ENCODE peak calls at places on chromosome 21, in nine cellular contexts. L is CD8-positive, alpha-beta T cell; C is IMR-90; H is cardiac muscle cell; A is NCI-H69; B is A549; O is GM13977; F is cardiac septum; P is H54. I is an unnamed sample.

GRCh38 chr21:18499761-18500376 is 96.3 kb upstream of the TMPRSS15 start:
- DNase-seq in L (no peak), H (peak), C (peak), P (no peak), F (no peak), O (no peak), A (peak), B (peak), I (peak)

GRCh38 chr21:25118648-25119047 is 488.6 kb downstream of the MRPL39 start:
- DNase-seq in A (no peak), L (no peak), F (no peak), P (no peak), H (no peak), O (no peak), C (no peak), B (no peak), I (no peak)

GRCh38 chr21:32771134-32771523 is 426 bp downstream of the PAXBP1 start:
- DNase-seq in L (peak), C (peak), P (peak), F (peak), B (peak), O (peak), H (peak), A (peak), I (no peak)

GRCh38 chr21:46111857-46112730 is 14.2 kb downstream of the COL6A2 start:
- DNase-seq in B (no peak), F (peak), C (no peak), A (no peak), L (no peak), H (no peak), O (no peak), P (no peak), I (no peak)

GRCh38 chr21:44943005-44943685 is 3.3 kb downstream of the SLX9 start:
- DNase-seq in C (peak), H (no peak), F (peak), A (no peak), L (no peak), P (no peak), O (no peak), B (no peak), I (no peak)

GRCh38 chr21:34813266-34813886 is 144.6 kb downstream of the CLIC6 start:
- DNase-seq in L (no peak), C (peak), B (peak), P (no peak), O (no peak), A (peak), H (no peak), F (no peak), I (no peak)

GRCh38 chr21:15221799-15222386 is 157.1 kb upstream of the NRIP1 start:
- DNase-seq in A (peak), L (no peak), B (peak), P (peak), F (no peak), O (no peak), H (peak), C (peak), I (peak)

GRCh38 chr21:36744560-36745231 is 45.8 kb downstream of the SIM2 start:
- DNase-seq in L (no peak), A (peak), O (no peak), F (peak), C (no peak), P (no peak), B (no peak), H (no peak), I (no peak)

GRCh38 chr21:34363733-34364132 is at the start of gene KCNE2:
- DNase-seq in B (no peak), F (no peak), C (no peak), A (no peak), O (no peak), L (no peak), H (no peak), P (no peak), I (no peak)

GRCh38 chr21:35617491-35617890 is 442.8 kb downstream of the SETD4 start:
- DNase-seq in L (no peak), B (no peak), C (no peak), H (no peak), F (no peak), A (no peak), O (no peak), P (no peak), I (no peak)